ENCODE peak calls at places on chromosomes 3 and 15, in seven cellular contexts. F is ascending aorta, E is astrocyte, S is Peyer's patch, L is IMR-90, K is GM23338, R is A673. I is an unnamed sample.

GRCh38 chr15:66387176-66388056 is 704 bp downstream of the MAP2K1 start:
- DNase-seq in L (peak; percentile 83), E (peak; percentile 68), F (peak; percentile 81), K (peak; percentile 62), R (peak; percentile 63), S (peak; percentile 76), I (peak; percentile 59)

GRCh38 chr3:53079791-53080555 is 34.1 kb upstream of the SFMBT1 start:
- DNase-seq in S (no peak), K (no peak), L (no peak), R (no peak), E (no peak), F (peak; percentile 52), I (no peak)

GRCh38 chr3:186307594-186307993 is 54.4 kb downstream of the DGKG start:
- DNase-seq in L (peak; percentile 52), E (peak; percentile 41), K (peak; percentile 59), R (peak; percentile 69), F (no peak), S (no peak), I (peak; percentile 29)

GRCh38 chr3:169657351-169658124 is 6.0 kb downstream of the MECOM start:
- DNase-seq in R (no peak), K (no peak), E (no peak), S (no peak), L (no peak), F (no peak), I (no peak)

GRCh38 chr15:28935316-28935715 is 49.5 kb downstream of the APBA2 start:
- DNase-seq in F (no peak), K (peak; percentile 85), L (no peak), R (no peak), S (peak; percentile 41), E (no peak), I (no peak)

GRCh38 chr3:184710870-184711365 is 946 bp downstream of the MAGEF1 start:
- DNase-seq in L (no peak), S (no peak), E (peak; percentile 15), R (no peak), K (no peak), F (peak; percentile 60), I (no peak)

GRCh38 chr3:108511490-108511889 is 1.1 kb upstream of the MYH15 start:
- DNase-seq in S (no peak), K (no peak), L (no peak), E (no peak), R (no peak), F (no peak), I (no peak)

GRCh38 chr3:14875411-14876175 is 56.8 kb downstream of the FGD5 start:
- DNase-seq in S (no peak), F (peak; percentile 40), L (no peak), E (no peak), K (no peak), R (no peak), I (no peak)

GRCh38 chr3:27657871-27658270 is 64.3 kb downstream of the EOMES start:
- DNase-seq in L (no peak), R (no peak), F (no peak), S (no peak), K (no peak), E (no peak), I (peak; percentile 55)

GRCh38 chr15:70765504-70766281 is 2.3 kb upstream of the UACA start:
- DNase-seq in L (peak; percentile 63), S (no peak), K (no peak), E (peak; percentile 65), R (no peak), F (no peak), I (no peak)

GRCh38 chr3:53845103-53845880 is 927 bp downstream of the CHDH start:
- DNase-seq in R (peak; percentile 3), S (peak; percentile 64), L (peak; percentile 13), F (peak; percentile 74), K (peak; percentile 92), E (peak; percentile 29), I (no peak)

GRCh38 chr3:52026016-52026415 is 30.3 kb upstream of the RPL29 start:
- DNase-seq in F (no peak), R (no peak), L (no peak), K (no peak), S (no peak), E (no peak), I (no peak)

GRCh38 chr3:169534439-169534838 is 129.1 kb downstream of the MECOM start:
- DNase-seq in E (no peak), R (no peak), L (no peak), S (no peak), K (no peak), F (no peak), I (no peak)

GRCh38 chr15:74789171-74789627 is 7.3 kb downstream of the CSK start:
- DNase-seq in K (no peak), L (no peak), E (no peak), R (no peak), S (peak; percentile 74), F (no peak), I (no peak)

GRCh38 chr3:150770662-150771061 is 7.7 kb upstream of the SIAH2 start:
- DNase-seq in S (no peak), R (no peak), L (no peak), E (no peak), F (no peak), K (no peak), I (no peak)

GRCh38 chr3:38585791-38586420 is 63.6 kb downstream of the SCN5A start:
- DNase-seq in L (no peak), F (peak; percentile 27), E (no peak), R (no peak), K (no peak), S (peak; percentile 25), I (no peak)

GRCh38 chr3:152026033-152026556 is 152.7 kb downstream of the SUCNR1 start:
- DNase-seq in S (no peak), E (peak; percentile 80), K (no peak), R (peak; percentile 52), L (peak; percentile 89), F (no peak), I (peak; percentile 73)

DNA sequence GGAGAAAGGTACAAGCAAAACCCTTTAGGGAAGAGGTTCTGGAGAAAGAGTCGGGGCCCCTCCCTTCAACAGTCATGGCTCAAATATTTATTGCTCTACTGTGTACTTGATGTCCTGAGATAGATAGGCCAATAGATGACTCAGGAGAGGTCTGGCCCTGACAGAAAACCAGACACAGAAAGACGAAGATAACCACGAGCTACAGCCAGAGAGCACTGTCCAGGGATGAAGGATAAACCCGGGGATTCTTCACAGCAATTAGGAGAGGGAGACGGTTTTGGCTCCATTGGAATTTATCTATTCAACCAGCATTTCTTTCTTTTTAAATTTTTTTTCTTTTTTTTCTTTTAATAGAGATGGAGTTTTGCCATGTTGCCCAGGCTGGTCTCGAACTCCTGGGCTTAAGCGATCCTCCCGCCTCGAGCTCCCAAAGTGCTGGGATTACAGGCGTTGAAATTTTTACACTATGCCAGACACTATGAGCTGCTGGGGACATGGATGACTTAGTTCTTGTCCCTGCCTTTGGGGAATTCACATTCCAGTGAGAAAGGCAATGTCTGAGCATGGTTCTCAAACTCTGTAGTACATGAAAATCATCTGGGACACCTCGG is 4.6 kb upstream of the CIDEC start:
- DNase-seq in R (no peak), E (peak; percentile 84), S (no peak), L (peak; percentile 84), K (no peak), F (no peak), I (peak; percentile 88)
- TF ChIP-seq CTCF in R (no peak), E (no peak), S (no peak), L (peak; percentile 2), K (no peak), F (no peak), I (peak; percentile 41)

DNA sequence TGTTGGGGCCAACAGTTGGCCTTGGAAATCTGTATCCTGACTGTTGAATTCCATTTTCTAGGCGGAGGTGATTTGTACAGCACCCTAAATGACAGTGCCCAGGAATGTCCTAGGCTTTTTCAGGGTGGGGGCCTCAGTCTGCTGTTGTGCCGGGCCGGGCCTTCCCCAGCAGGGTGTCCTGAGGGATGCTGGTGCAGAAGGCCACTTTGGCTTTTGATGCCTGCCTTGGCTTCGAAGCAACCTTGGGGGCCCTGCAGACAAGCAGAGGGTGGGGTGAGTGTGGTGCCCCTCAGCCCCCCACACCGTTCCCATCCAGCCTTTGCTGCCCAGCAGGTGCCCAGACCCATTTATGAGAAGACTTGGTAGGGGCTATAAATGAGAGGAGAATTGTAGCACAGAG is 33.0 kb downstream of the SYNM start:
- DNase-seq in K (no peak), F (no peak), L (no peak), S (no peak), R (no peak), E (no peak), I (no peak)
- H3K27ac ChIP-seq in K (no peak overlapping the region), F (no peak overlapping the region), L (no peak overlapping the region), S (no peak overlapping the region), R (no peak overlapping the region), E (no peak overlapping the region), I (no peak overlapping the region)

GRCh38 chr3:158312560-158313141 is 202.8 kb downstream of the RSRC1 start:
- DNase-seq in R (no peak), E (no peak), L (peak; percentile 7), K (no peak), S (no peak), F (no peak), I (no peak)

GRCh38 chr3:158308533-158308932 is 198.6 kb downstream of the RSRC1 start:
- DNase-seq in K (no peak), E (no peak), R (no peak), L (no peak), S (no peak), F (no peak), I (no peak)

GRCh38 chr3:158314426-158315357 is 204.8 kb downstream of the RSRC1 start:
- DNase-seq in E (no peak), S (no peak), R (no peak), F (no peak), K (no peak), L (no peak), I (no peak)

DNA sequence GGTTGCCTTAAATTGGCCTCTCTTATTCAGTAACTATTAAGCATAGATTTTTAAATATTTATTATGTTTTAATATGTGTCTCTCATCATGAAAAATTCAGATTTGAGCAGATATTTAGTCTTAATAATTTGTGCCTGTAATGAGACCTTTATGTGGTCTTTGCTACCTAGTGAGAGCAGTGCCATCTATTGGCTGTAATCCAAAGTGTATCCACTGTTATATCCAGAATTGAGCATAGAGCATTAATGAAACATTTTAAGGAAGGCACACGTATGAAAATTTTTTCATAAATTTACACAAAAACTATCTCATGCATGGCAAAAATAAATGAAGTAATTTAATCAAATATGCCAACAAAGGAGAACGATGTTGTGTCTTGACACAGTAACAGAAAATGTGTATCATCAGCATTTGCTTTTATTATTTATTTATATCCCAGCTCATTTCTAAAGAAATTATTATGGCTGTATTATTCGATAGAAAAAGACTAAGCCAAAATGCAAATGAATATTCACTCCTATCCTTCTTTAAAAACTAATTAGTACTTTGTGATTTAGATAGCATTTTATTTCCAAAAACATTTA is 203.5 kb downstream of the RSRC1 start:
- DNase-seq in L (peak; percentile 7), K (peak; percentile 55), F (no peak), S (no peak), R (peak; percentile 64), E (peak; percentile 6), I (peak; percentile 4)
- TF ChIP-seq CTCF in L (peak; percentile 38), K (peak; percentile 75), F (no peak), S (peak; percentile 30), R (peak; percentile 71), E (peak; percentile 35), I (peak; percentile 83)

DNA sequence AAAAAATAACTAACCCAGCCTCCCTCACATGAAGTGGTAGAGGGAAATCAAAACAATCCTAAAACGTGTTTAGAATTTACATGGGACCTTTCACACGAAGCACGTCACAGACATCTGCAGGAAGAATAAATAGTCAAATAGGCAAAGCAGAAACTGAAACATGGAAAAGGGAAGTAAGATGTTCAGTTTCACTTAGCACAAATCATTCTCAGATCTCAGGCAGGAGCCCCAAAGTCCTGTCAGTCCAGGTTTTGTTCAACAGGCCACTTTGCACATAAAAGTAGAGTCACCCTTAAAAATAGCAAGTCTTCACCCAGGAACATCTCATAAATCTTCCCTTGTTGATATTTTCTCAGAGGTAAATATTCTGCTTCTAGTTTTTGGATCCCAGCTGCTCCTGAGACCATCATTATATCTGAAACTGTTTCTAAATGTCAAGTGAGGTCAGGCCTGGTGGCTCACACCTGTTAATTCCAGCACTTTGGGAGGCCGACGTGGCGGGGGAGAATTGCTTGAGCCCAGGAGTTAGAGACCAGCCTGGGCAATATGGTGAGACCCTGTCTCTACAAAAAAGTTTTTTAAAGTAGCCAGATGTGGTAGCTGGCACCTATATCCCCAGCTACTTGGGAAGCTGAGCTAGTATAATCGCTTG is 1.9 kb downstream of the RUBCN start:
- DNase-seq in E (no peak), F (no peak), K (no peak), R (no peak), S (no peak), L (no peak), I (no peak)
- H3K27ac ChIP-seq in E (no peak overlapping the region), F (no peak overlapping the region), K (no peak overlapping the region), R (no peak overlapping the region), S (peak overlapping the region; percentile 84), L (no peak overlapping the region), I (no peak overlapping the region)

I was measured in foreskin keratinocyte.